ENCODE peak calls at places on chromosomes 12 and 14, in seven cellular contexts. G is NCI-H1048; X is NCI-H1436; W is activated CD4-positive, alpha-beta T cell treated with anti-CD3 and anti-CD28 coated beads, Interleukin-2, amount 50 U/mL, for 48 hours; L is ovary; K is spleen; O is psoas muscle. P is an unnamed sample.

GRCh38 chr12:113247123-113248045 is 26.1 kb downstream of the TPCN1 start:
- DNase-seq in X (no peak), K (peak; percentile 50), L (no peak), G (no peak), W (no peak), O (no peak), P (no peak)

GRCh38 chr12:96720363-96720705 is 186.7 kb upstream of the NEDD1 start:
- DNase-seq in X (peak; percentile 17), K (peak; percentile 80), W (peak; percentile 32), L (no peak), O (no peak), G (no peak), P (no peak)

GRCh38 chr12:106487664-106488063 is 95.1 kb upstream of the RFX4 start:
- DNase-seq in L (no peak), O (no peak), G (no peak), X (no peak), W (no peak), K (no peak), P (no peak)

GRCh38 chr14:69226178-69226577 is 33.8 kb upstream of the GALNT16 start:
- DNase-seq in G (no peak), W (no peak), L (no peak), K (no peak), O (no peak), X (no peak), P (no peak)

GRCh38 chr12:120209851-120210250 is 8.9 kb upstream of the RPLP0 start:
- DNase-seq in O (no peak), L (no peak), W (no peak), G (no peak), X (no peak), K (no peak), P (no peak)

GRCh38 chr12:54135621-54136027 is 53.2 kb downstream of the SMUG1 start:
- DNase-seq in O (no peak), K (no peak), W (no peak), L (no peak), X (no peak), G (no peak), P (peak; percentile 45)

GRCh38 chr14:85296466-85297210 is 233.3 kb upstream of the FLRT2 start:
- DNase-seq in O (no peak), G (no peak), X (no peak), K (no peak), W (no peak), L (no peak), P (no peak)

GRCh38 chr14:105093426-105094192 is 28.4 kb upstream of the GPR132 start:
- DNase-seq in L (peak; percentile 79), O (no peak), X (no peak), G (peak; percentile 30), W (peak; percentile 89), K (peak; percentile 93), P (peak; percentile 74)

GRCh38 chr14:70013269-70013873 is 134.2 kb downstream of the SMOC1 start:
- DNase-seq in G (no peak), L (no peak), K (no peak), W (peak; percentile 62), X (no peak), O (no peak), P (no peak)

GRCh38 chr14:68824207-68824516 is 31.3 kb upstream of the ZFP36L1 start:
- DNase-seq in L (no peak), O (no peak), G (no peak), X (no peak), W (no peak), K (no peak), P (no peak)

GRCh38 chr14:22829661-22830328 is at the start of gene MRPL52:
- DNase-seq in O (peak; percentile 88), L (peak; percentile 85), G (peak; percentile 71), X (peak; percentile 87), W (peak; percentile 92), K (peak; percentile 98), P (peak; percentile 77)

GRCh38 chr12:24066865-24067264 is 117.4 kb upstream of the SOX5 start:
- DNase-seq in X (no peak), K (no peak), W (no peak), O (no peak), G (no peak), L (no peak), P (no peak)

GRCh38 chr14:104639889-104640548 is 35.4 kb upstream of the TMEM179 start:
- DNase-seq in X (peak; percentile 50), L (no peak), G (peak; percentile 8), W (peak; percentile 69), K (peak; percentile 86), O (peak; percentile 47), P (peak; percentile 41)

GRCh38 chr12:106227641-106228319 is 20.0 kb downstream of the CKAP4 start:
- DNase-seq in L (no peak), W (peak; percentile 27), K (peak; percentile 89), O (no peak), G (no peak), X (no peak), P (no peak)

GRCh38 chr12:51721281-51721940 is 127.1 kb downstream of the FIGNL2 start:
- DNase-seq in O (peak; percentile 30), X (no peak), G (no peak), K (peak; percentile 81), L (peak; percentile 17), W (peak; percentile 54), P (no peak)

GRCh38 chr12:105060715-105061378 is 23.4 kb downstream of the ALDH1L2 start:
- DNase-seq in O (no peak), G (no peak), K (no peak), X (no peak), W (no peak), L (no peak), P (no peak)

GRCh38 chr12:42568952-42569916 is 20.3 kb downstream of the PRICKLE1 start:
- DNase-seq in G (no peak), O (no peak), X (peak; percentile 10), W (no peak), K (no peak), L (no peak), P (peak; percentile 21)

GRCh38 chr14:89576960-89577359 is 159.9 kb upstream of the FOXN3 start:
- DNase-seq in W (no peak), X (no peak), G (no peak), L (no peak), K (no peak), O (no peak), P (no peak)

GRCh38 chr12:22527999-22528398 is 16.3 kb downstream of the C2CD5 start:
- DNase-seq in L (no peak), O (no peak), K (no peak), W (no peak), X (no peak), G (no peak), P (no peak)

GRCh38 chr14:68815288-68816182 is 22.7 kb upstream of the ZFP36L1 start:
- DNase-seq in G (no peak), K (peak; percentile 87), X (no peak), L (no peak), O (peak; percentile 55), W (peak; percentile 49), P (no peak)